ENCODE peak calls at places on chromosome 4, in six cellular contexts. K, S, P, V, Y and O are unnamed samples.

GRCh38 chr4:26985836-26986235 is 125.2 kb downstream of the STIM2 start:
- DNase-seq in P (no peak), K (no peak), S (no peak), V (no peak), Y (no peak), O (no peak)

GRCh38 chr4:97073194-97073593 is 1070.1 kb downstream of the STPG2 start:
- DNase-seq in Y (no peak), V (no peak), K (no peak), S (no peak), P (no peak), O (no peak)

GRCh38 chr4:185890196-185890595 is 78.2 kb upstream of the SORBS2 start:
- DNase-seq in K (no peak), S (no peak), Y (no peak), P (no peak), V (no peak), O (no peak)

GRCh38 chr4:2929469-2929868 is 33.7 kb downstream of the NOP14 start:
- DNase-seq in V (no peak), K (peak; percentile 61), S (peak; percentile 7), Y (no peak), P (peak; percentile 7), O (no peak)

GRCh38 chr4:107243141-107243779 is 207.1 kb upstream of the DKK2 start:
- DNase-seq in V (no peak), K (no peak), S (no peak), Y (no peak), P (no peak), O (no peak)

GRCh38 chr4:108370291-108370690 is 201.6 kb upstream of the LEF1 start:
- DNase-seq in Y (no peak), V (no peak), K (no peak), S (no peak), P (no peak), O (no peak)

GRCh38 chr4:71126719-71127118 is 133.3 kb downstream of the DCK start:
- DNase-seq in Y (peak; percentile 71), S (no peak), K (no peak), V (no peak), P (no peak), O (peak; percentile 48)

GRCh38 chr4:52202931-52203330 is 151.8 kb downstream of the SPATA18 start:
- DNase-seq in S (no peak), V (no peak), Y (no peak), P (no peak), K (no peak), O (peak; percentile 4)

GRCh38 chr4:69831646-69832325 is 28.2 kb downstream of the SULT1E1 start:
- DNase-seq in V (peak; percentile 5), S (peak; percentile 13), Y (no peak), K (no peak), P (no peak), O (no peak)

GRCh38 chr4:37246891-37247290 is 2.3 kb downstream of the NWD2 start:
- DNase-seq in P (no peak), V (no peak), S (no peak), K (no peak), Y (peak; percentile 31), O (no peak)

GRCh38 chr4:160947653-160948052 is 1216.1 kb downstream of the FSTL5 start:
- DNase-seq in P (no peak), Y (no peak), V (no peak), K (no peak), S (no peak), O (no peak)

GRCh38 chr4:109957227-109957626 is 44.5 kb downstream of the EGF start:
- DNase-seq in S (no peak), K (no peak), Y (no peak), P (no peak), V (no peak), O (no peak)

GRCh38 chr4:75724066-75724866 is at the start of gene USO1:
- DNase-seq in V (peak; percentile 95), Y (peak; percentile 98), P (peak; percentile 97), K (peak; percentile 99), S (peak; percentile 99), O (peak; percentile 95)